ENCODE peak calls at places on chromosomes 12 and 14, in six cellular contexts. F is colonic mucosa, G is IMR-90, T is caudate nucleus, S is psoas muscle, H is H1. P is an unnamed sample.

GRCh38 chr12:121801601-121802484 is 2.0 kb upstream of the SETD1B start:
- DNase-seq in F (peak), G (peak), T (peak), S (no peak), H (no peak), P (no peak)

GRCh38 chr12:132200800-132201199 is 56.5 kb downstream of the NOC4L start:
- DNase-seq in H (no peak), S (no peak), F (no peak), T (no peak), G (no peak), P (no peak)

GRCh38 chr14:94691658-94692029 is 78.3 kb downstream of the GSC start:
- DNase-seq in S (no peak), H (no peak), T (no peak), G (no peak), F (no peak), P (no peak)

GRCh38 chr12:39892146-39892545 is 213.7 kb downstream of the SLC2A13 start:
- DNase-seq in H (no peak), G (no peak), S (no peak), F (no peak), T (no peak), P (no peak)

GRCh38 chr12:5246196-5246595 is 185.7 kb upstream of the NTF3 start:
- DNase-seq in F (no peak), H (no peak), T (no peak), S (no peak), G (no peak), P (no peak)

GRCh38 chr12:570237-570925 is 92.9 kb downstream of the NINJ2 start:
- DNase-seq in H (peak), T (no peak), G (peak), F (peak), S (peak), P (peak)

GRCh38 chr14:99534863-99535262 is 53.7 kb downstream of the CCNK start:
- DNase-seq in F (no peak), G (no peak), T (no peak), S (no peak), H (no peak), P (no peak)

GRCh38 chr14:33127531-33127930 is 188.9 kb downstream of the NPAS3 start:
- DNase-seq in S (no peak), H (no peak), G (no peak), T (no peak), F (no peak), P (no peak)

GRCh38 chr12:85874064-85874463 is at the start of gene NTS:
- DNase-seq in S (no peak), F (no peak), G (no peak), H (no peak), T (no peak), P (no peak)

GRCh38 chr12:129696952-129697351 is 206.9 kb downstream of the TMEM132D start:
- DNase-seq in G (no peak), S (no peak), H (no peak), F (no peak), T (no peak), P (no peak)

GRCh38 chr14:43003845-43004244 is 1397.2 kb downstream of the LRFN5 start:
- DNase-seq in S (no peak), F (no peak), H (no peak), G (peak), T (no peak), P (no peak)

GRCh38 chr14:99517643-99518381 is 36.6 kb downstream of the CCNK start:
- DNase-seq in F (no peak), G (no peak), H (no peak), T (no peak), S (peak), P (no peak)

GRCh38 chr12:68335462-68335861 is 3.3 kb upstream of the MDM1 start:
- DNase-seq in S (no peak), T (no peak), G (no peak), H (no peak), F (no peak), P (no peak)

GRCh38 chr12:126752021-126752420 is 1514.9 kb upstream of the TMEM132C start:
- DNase-seq in G (no peak), H (no peak), S (no peak), T (no peak), F (no peak), P (no peak)

GRCh38 chr14:67785270-67786109 is 30.9 kb downstream of the ZFYVE26 start:
- DNase-seq in T (no peak), G (no peak), S (no peak), F (no peak), H (no peak), P (no peak)

GRCh38 chr14:22384167-22384549 is 204.9 kb downstream of the DAD1 start:
- DNase-seq in F (no peak), S (no peak), G (no peak), H (no peak), T (no peak), P (no peak)

GRCh38 chr14:92958373-92959188 is 35.6 kb downstream of the CHGA start:
- DNase-seq in H (no peak), S (no peak), F (no peak), T (peak), G (no peak), P (no peak)

GRCh38 chr14:26104686-26105085 is 493.1 kb downstream of the NOVA1 start:
- DNase-seq in T (no peak), S (no peak), G (no peak), H (no peak), F (no peak), P (no peak)

GRCh38 chr12:54563787-54564186 is 14.4 kb downstream of the PDE1B start:
- DNase-seq in H (no peak), F (no peak), T (no peak), S (no peak), G (no peak), P (no peak)

GRCh38 chr14:53187921-53188463 is 34.9 kb upstream of the DDHD1 start:
- DNase-seq in S (no peak), F (no peak), H (no peak), T (no peak), G (no peak), P (peak)

GRCh38 chr14:77061630-77062029 is 33.1 kb upstream of the IRF2BPL start:
- DNase-seq in G (no peak), T (no peak), F (no peak), S (no peak), H (no peak), P (no peak)

GRCh38 chr12:131735153-131735456 is 24.2 kb downstream of the SFSWAP start:
- DNase-seq in S (no peak), H (no peak), G (no peak), T (no peak), F (no peak), P (no peak)

GRCh38 chr12:1796515-1797010 is 23.8 kb upstream of the LRTM2 start:
- DNase-seq in T (no peak), G (no peak), H (peak), S (peak), F (peak), P (no peak)

GRCh38 chr12:3683670-3684069 is 69.2 kb downstream of the CRACR2A start:
- DNase-seq in G (peak), F (no peak), H (peak), T (no peak), S (no peak), P (peak)

GRCh38 chr12:19800884-19801283 is 361.6 kb downstream of the AEBP2 start:
- DNase-seq in F (no peak), G (no peak), S (no peak), H (no peak), T (no peak), P (no peak)

GRCh38 chr12:23662966-23663365 is 286.5 kb downstream of the SOX5 start:
- DNase-seq in F (no peak), S (no peak), T (no peak), H (no peak), G (no peak), P (no peak)

GRCh38 chr12:132237772-132238486 is 91.5 kb downstream of the GALNT9 start:
- DNase-seq in T (no peak), F (no peak), S (no peak), H (no peak), G (no peak), P (no peak)

GRCh38 chr14:55297611-55298323 is 26.5 kb downstream of the FBXO34 start:
- DNase-seq in F (peak), G (no peak), T (no peak), H (no peak), S (no peak), P (peak)

GRCh38 chr12:108914031-108914630 is 34.2 kb downstream of the DAO start:
- DNase-seq in G (no peak), H (no peak), F (no peak), T (no peak), S (no peak), P (no peak)

GRCh38 chr12:109115758-109116610 is at the start of gene ACACB:
- DNase-seq in F (peak), S (peak), T (peak), G (no peak), H (no peak), P (no peak)

GRCh38 chr12:93790472-93791152 is 113.4 kb downstream of the CRADD start:
- DNase-seq in T (no peak), H (no peak), S (no peak), F (no peak), G (peak), P (no peak)

GRCh38 chr14:37903561-37904191 is 304.0 kb upstream of the SSTR1 start:
- DNase-seq in S (no peak), G (peak), H (no peak), F (no peak), T (no peak), P (no peak)

GRCh38 chr14:90871605-90872233 is 55.5 kb upstream of the TTC7B start:
- DNase-seq in S (no peak), H (no peak), T (no peak), F (no peak), G (peak), P (peak)

GRCh38 chr12:93616584-93617101 is 44.2 kb downstream of the SOCS2 start:
- DNase-seq in T (no peak), H (peak), S (no peak), G (peak), F (no peak), P (peak)

GRCh38 chr12:7645395-7646177 is 20.1 kb downstream of the APOBEC1 start:
- DNase-seq in F (peak), S (no peak), T (no peak), G (peak), H (no peak), P (no peak)

GRCh38 chr12:108306014-108306501 is 33.1 kb downstream of the CMKLR1 start:
- DNase-seq in S (no peak), G (peak), H (no peak), F (no peak), T (no peak), P (peak)

GRCh38 chr12:67772276-67773169 is 124.0 kb downstream of the DYRK2 start:
- DNase-seq in G (peak), H (peak), T (no peak), S (no peak), F (no peak), P (no peak)

GRCh38 chr12:104902125-104902524 is 56.0 kb downstream of the SLC41A2 start:
- DNase-seq in S (no peak), G (no peak), H (no peak), F (no peak), T (no peak), P (no peak)

GRCh38 chr14:96162741-96163140 is 41.9 kb upstream of the BDKRB2 start:
- DNase-seq in S (no peak), G (peak), F (peak), H (no peak), T (no peak), P (no peak)

GRCh38 chr14:55581011-55581806 is 1.2 kb downstream of the KTN1 start:
- DNase-seq in F (no peak), S (peak), H (peak), G (no peak), T (no peak), P (no peak)

GRCh38 chr14:69673099-69673498 is 61.7 kb downstream of the SUSD6 start:
- DNase-seq in G (no peak), F (no peak), S (no peak), H (no peak), T (no peak), P (no peak)

GRCh38 chr14:69675877-69676416 is 64.6 kb downstream of the SUSD6 start:
- DNase-seq in T (no peak), H (no peak), F (no peak), G (no peak), S (no peak), P (no peak)

GRCh38 chr14:69675246-69675583 is 63.8 kb downstream of the SUSD6 start:
- DNase-seq in H (no peak), F (no peak), T (no peak), G (no peak), S (no peak), P (no peak)

GRCh38 chr14:69673578-69674305 is 62.3 kb downstream of the SUSD6 start:
- DNase-seq in F (no peak), H (no peak), S (no peak), T (no peak), G (no peak), P (no peak)

GRCh38 chr14:69674546-69675245 is 63.3 kb downstream of the SUSD6 start:
- DNase-seq in T (no peak), G (no peak), S (no peak), F (no peak), H (no peak), P (no peak)
- H3K27ac ChIP-seq in T (no peak), G (no peak), S (peak), F (no peak), H (no peak), P (no peak)

DNA sequence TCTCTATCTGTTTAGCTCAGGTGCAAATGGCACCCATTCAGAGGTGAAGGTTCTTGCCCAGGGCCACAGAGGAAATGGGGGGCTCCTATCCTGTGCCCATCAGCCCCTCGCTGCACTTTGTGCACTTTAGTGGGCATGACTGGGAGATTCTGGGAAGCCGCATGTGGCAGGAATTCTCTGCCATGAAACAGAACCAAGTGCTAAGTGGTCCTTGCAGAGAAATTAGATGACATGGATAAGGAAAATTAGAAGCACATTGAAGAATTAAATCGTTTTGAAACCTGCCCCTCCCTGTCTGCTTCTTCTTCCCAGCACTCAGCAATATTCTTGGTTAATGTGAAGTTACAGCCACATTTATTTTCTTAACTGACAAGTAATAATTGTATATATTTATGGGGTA is 185.2 kb upstream of the RTL1 start:
- DNase-seq in G (no peak), S (no peak), T (no peak), H (no peak), F (no peak), P (no peak)
- H3K27ac ChIP-seq in G (no peak), S (no peak), T (no peak), H (no peak), F (no peak), P (no peak)

DNA sequence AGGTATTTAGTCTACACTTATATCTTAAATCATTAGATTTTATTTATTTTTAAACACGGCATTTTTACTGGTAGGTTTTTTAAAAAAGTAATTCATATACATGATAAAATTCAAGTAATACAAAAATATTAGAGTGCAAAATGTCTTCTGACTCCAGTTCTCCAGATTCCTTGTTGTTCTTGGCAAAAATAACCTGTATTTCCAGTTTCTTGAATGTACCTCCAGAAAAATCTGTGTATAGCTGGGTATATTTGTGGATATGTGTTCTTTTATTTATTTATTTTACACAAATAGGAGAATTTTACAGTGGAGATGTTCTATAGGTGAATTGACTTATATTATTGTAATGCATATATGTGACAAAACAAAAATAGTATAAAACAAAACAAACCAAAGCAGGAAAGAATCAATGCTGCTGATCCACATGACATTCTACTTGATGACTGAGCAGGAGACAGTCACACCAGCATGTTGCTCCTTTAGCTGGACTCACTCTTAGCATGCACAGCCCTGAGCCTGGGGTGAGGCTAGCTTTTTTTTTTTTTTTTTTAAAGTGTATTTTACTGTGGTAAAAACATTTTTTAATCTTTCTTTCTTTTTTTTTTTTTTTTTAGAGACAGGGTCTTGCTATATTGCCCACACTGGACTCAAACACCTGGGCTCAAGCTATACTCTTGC is 42.2 kb upstream of the SLC38A2 start:
- DNase-seq in T (no peak), S (no peak), F (no peak), H (no peak), G (no peak), P (no peak)
- H3K27ac ChIP-seq in T (no peak), S (no peak), F (no peak), H (no peak), G (no peak), P (peak)

DNA sequence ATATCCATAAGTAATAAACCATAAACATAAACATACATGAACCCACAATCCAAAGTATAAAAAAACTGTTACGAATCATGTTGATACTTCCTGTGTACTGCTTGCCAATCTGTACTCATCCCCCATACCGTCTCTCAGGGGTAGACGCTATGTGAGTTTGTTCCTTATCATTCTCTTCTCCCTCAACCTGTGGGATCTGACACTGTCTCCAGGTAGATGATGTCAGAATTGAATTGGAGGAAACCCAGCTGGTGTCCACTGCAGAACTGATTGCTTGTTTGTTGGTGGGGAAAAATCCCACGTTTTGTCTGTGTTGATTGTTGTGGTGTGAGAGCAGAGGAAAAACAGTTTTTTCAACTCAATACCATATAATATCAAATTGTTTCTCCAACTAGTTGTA is 50.8 kb downstream of the C12orf42 start:
- DNase-seq in G (no peak), T (no peak), H (no peak), S (no peak), F (no peak), P (no peak)
- H3K27ac ChIP-seq in G (no peak), T (no peak), H (no peak), S (no peak), F (no peak), P (no peak)

DNA sequence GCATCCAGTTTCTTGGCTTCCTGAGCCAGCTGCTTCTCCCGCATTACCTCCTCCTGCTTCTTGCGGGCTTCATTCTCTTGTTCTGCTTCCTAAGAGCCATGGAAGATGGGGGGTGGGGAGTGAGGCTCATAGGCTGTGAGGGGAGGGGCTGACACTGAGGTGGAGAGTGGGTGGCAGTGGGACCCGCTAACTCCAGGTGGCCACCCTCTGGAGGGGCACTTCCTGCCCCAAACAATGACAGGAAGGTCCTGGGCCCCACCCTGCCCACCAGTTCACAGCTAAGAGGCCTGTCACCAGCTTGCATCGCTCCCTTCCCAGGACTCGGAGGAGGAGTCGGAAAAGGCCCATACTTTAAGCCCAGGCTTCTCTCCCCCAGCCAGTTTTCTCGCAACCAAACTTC is 23.9 kb downstream of the PRPF40B start:
- DNase-seq in G (no peak), F (no peak), T (no peak), H (no peak), S (no peak), P (no peak)
- H3K27ac ChIP-seq in G (no peak), F (no peak), T (no peak), H (no peak), S (no peak), P (no peak)